ENCODE peak calls at places on chromosomes 13 and 19, in four cellular contexts. K is HepG2, Z is SK-N-SH, J is HCT116. F is an unnamed sample.

GRCh38 chr19:4730740-4731171 is 7.1 kb upstream of the DPP9 start:
- DNase-seq in J (peak), Z (peak), K (no peak), F (no peak)

GRCh38 chr19:8569066-8569761 is 8.0 kb downstream of the MYO1F start:
- DNase-seq in J (peak), K (no peak), Z (no peak), F (no peak)

GRCh38 chr13:101624210-101624922 is 171.9 kb downstream of the ITGBL1 start:
- DNase-seq in Z (no peak), J (no peak), K (no peak), F (no peak)

GRCh38 chr19:47363758-47364529 is 14.8 kb downstream of the DHX34 start:
- DNase-seq in Z (peak), K (no peak), J (no peak), F (no peak)

GRCh38 chr19:15702590-15702930 is 25.3 kb upstream of the OR10H2 start:
- DNase-seq in K (peak), Z (peak), J (peak), F (no peak)

GRCh38 chr13:37984357-37984756 is 114.8 kb upstream of the TRPC4 start:
- DNase-seq in Z (no peak), J (no peak), K (peak), F (no peak)

GRCh38 chr19:18097993-18098890 is 664 bp downstream of the MAST3 start:
- DNase-seq in J (no peak), Z (no peak), K (no peak), F (no peak)

GRCh38 chr19:44680536-44680935 is 9.3 kb downstream of the CEACAM19 start:
- DNase-seq in J (no peak), Z (no peak), K (no peak), F (no peak)

GRCh38 chr19:48415395-48415794 is 21.9 kb downstream of the GRIN2D start:
- DNase-seq in J (peak), K (peak), Z (peak), F (no peak)

GRCh38 chr13:59086147-59086546 is 1077.6 kb downstream of the DIAPH3 start:
- DNase-seq in K (no peak), J (no peak), Z (no peak), F (no peak)

GRCh38 chr13:42876270-42876714 is 94.9 kb downstream of the FAM216B start:
- DNase-seq in K (no peak), Z (no peak), J (no peak), F (no peak)

GRCh38 chr19:48553676-48554384 is 1.9 kb downstream of the SULT2B1 start:
- DNase-seq in K (peak), J (no peak), Z (peak), F (no peak)

GRCh38 chr13:113122571-113123225 is at the start of gene F10:
- DNase-seq in K (peak), J (peak), Z (peak), F (no peak)

GRCh38 chr19:12959482-12959881 is 2.5 kb upstream of the GADD45GIP1 start:
- DNase-seq in K (no peak), J (no peak), Z (no peak), F (no peak)

GRCh38 chr19:12954150-12954962 is 2.7 kb downstream of the GADD45GIP1 start:
- DNase-seq in Z (no peak), K (no peak), J (no peak), F (no peak)

GRCh38 chr19:12955996-12956395 is 1.0 kb downstream of the GADD45GIP1 start:
- DNase-seq in Z (no peak), K (no peak), J (no peak), F (no peak)

GRCh38 chr19:12953456-12954149 is 3.4 kb downstream of the GADD45GIP1 start:
- DNase-seq in J (no peak), Z (no peak), K (no peak), F (no peak)

GRCh38 chr19:12956446-12957388 is at the start of gene GADD45GIP1:
- DNase-seq in K (peak), J (peak), Z (peak), F (no peak)
- TF ChIP-seq REST in K (no peak), J (no peak), Z (peak), F (no peak)

DNA sequence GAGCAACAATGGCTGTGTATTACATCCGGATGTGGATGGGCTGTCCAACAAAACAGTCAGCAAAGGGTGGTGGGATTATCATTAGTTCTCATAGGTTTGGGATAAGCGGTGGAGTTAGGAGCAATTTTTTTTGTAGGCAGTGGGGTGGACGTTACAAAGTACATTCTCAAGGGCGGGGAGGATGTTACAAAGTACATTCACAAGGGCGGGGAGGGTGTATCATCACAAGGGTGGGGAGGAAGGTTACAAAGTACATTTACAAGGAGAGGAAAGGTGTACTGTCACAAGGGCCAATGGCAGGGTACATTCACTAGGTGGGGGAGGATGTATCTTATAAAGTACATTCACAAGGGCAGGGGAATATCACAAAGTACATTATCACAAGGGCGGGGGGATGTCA is 20.8 kb upstream of the ZNF561 start:
- DNase-seq in J (no peak), Z (no peak), K (no peak), F (no peak)
- TF ChIP-seq SIN3A in J (no peak), Z (no peak), K (no peak), F (no peak)

DNA sequence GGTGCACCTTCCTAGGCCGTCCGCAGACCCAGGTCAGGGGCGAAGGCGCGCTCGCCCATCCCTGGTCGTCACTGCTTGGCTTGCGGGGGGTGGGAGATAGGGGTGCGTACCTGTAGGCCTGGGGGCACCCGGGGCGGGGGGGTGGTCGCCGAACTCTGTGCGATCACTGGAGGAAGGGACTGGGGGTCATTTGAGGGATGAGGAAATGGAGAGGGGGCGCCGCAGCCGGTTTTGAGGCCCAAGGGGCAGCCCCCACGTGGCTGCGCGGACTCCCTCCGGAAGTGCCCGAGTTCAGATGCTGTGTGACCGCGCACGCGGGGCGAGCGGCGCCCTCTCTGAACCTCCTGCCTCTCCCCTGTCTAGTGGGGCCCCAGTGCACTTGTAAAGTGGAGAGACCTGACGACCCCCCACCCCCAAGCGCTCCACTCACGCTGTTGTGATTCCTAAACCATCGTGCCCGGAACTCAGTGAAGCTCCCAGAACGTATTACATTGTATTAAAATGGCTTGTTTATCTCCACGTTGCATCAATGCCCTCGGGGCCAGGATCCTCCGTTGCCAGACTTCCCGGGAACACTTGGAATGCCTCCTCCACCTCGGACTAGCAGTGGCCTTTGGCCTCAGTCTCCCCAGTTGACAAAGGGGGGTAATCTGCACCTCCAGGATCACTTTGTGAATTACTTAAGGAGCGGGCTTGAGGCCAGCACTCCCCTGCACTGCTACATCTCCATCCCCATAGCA is 3.0 kb upstream of the NANOS3 start:
- DNase-seq in Z (peak), J (no peak), K (no peak), F (no peak)
- H3K4me3 ChIP-seq in Z (no peak), J (no peak), K (no peak), F (no peak)

GRCh38 chr13:32894589-32895001 is 121.6 kb upstream of the KL start:
- DNase-seq in K (no peak), J (no peak), Z (no peak), F (no peak)
- TF ChIP-seq REST in K (no peak), J (no peak), Z (no peak), F (no peak)

GRCh38 chr19:52943884-52944643 is 18.6 kb downstream of the ZNF816 start:
- DNase-seq in J (no peak), K (peak), Z (no peak), F (no peak)
- TF ChIP-seq SIN3A in J (no peak), K (no peak), Z (no peak), F (no peak)

DNA sequence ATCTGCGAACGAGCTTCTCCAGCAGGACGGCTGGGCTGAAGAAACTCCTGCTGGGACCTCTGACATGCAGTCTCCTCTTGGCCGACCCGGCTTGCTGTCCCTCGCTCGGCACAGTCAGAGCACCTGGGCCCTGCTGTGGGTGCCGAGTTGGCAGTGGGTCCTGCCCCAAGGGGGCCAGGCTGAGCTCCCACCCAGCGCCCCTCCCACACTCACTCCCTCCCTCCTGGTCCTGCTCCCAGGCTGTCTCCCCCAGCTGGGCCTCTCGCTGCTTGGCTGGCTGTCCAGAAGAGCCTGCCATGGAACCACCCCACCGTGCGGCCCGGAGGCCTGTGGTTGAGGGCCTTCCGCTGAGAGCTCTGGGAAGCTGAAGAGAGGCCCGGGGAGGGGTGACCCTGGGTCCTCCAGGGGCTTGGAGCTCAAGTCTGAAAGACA is 6.0 kb downstream of the AKT2 start:
- DNase-seq in J (no peak), K (no peak), Z (peak), F (no peak)
- H3K4me3 ChIP-seq in J (no peak), K (no peak), Z (no peak), F (no peak)

GRCh38 chr13:75830842-75831241 is 194.7 kb downstream of the LMO7 start:
- DNase-seq in J (no peak), K (no peak), Z (no peak), F (no peak)

GRCh38 chr13:75832812-75833211 is 196.7 kb downstream of the LMO7 start:
- DNase-seq in Z (no peak), J (no peak), K (no peak), F (no peak)

GRCh38 chr13:75831389-75831788 is 195.3 kb downstream of the LMO7 start:
- DNase-seq in Z (no peak), J (no peak), K (no peak), F (no peak)

GRCh38 chr13:75826391-75826790 is 190.3 kb downstream of the LMO7 start:
- DNase-seq in Z (no peak), J (no peak), K (no peak), F (no peak)

DNA sequence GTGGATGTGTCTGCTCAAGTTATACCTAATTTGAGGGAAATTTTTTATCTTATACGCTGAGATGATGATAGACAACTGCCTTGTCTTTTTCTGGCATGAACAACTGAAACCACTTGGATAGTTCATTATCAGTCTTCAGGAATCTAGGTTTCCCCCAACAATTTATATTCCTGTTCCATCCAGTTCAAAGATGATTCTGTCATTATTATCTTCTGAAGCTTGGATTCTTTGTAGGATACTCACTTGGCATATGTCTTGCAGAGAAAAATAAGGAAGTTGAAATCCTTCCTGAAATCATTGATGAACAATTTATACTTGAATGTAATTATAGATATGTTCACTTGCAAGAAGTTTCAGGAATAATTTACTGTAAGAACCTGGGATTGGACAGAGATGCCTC is 193.7 kb downstream of the LMO7 start:
- DNase-seq in Z (no peak), K (no peak), J (no peak), F (no peak)
- TF ChIP-seq REST in Z (no peak), K (no peak), J (no peak), F (no peak)

GRCh38 chr19:2083174-2083854 is 12.8 kb downstream of the MOB3A start:
- DNase-seq in J (no peak), K (no peak), Z (peak), F (no peak)
- TF ChIP-seq SIN3A in J (no peak), K (no peak), Z (no peak), F (no peak)

GRCh38 chr13:49218493-49219051 is 1.6 kb upstream of the MLNR start:
- DNase-seq in J (no peak), K (no peak), Z (no peak), F (no peak)
- H3K4me3 ChIP-seq in J (no peak), K (no peak), Z (no peak), F (no peak)

GRCh38 chr13:46052314-46053161 is at the start of gene ZC3H13:
- DNase-seq in Z (peak), K (peak), J (peak), F (peak)
- TF ChIP-seq REST in Z (no peak), K (no peak), J (no peak), F (no peak)